ENCODE peak calls at places on chromosomes 13 and 19, in seven cellular contexts. G is CD4-positive, alpha-beta T cell; P is MCF 10A; S is left lung; E is thoracic aorta; C is right atrium auricular region; O is lower leg skin. D is an unnamed sample.
A peak's percentile ranks its signal among the peaks of the same experiment; 100 is the strongest.

GRCh38 chr13:111502957-111503356 is 182.5 kb downstream of the TEX29 start:
- DNase-seq in G (no peak), P (no peak), S (no peak), E (no peak), C (no peak), O (no peak), D (no peak)

GRCh38 chr13:23516190-23516589 is 54.0 kb upstream of the TNFRSF19 start:
- DNase-seq in G (no peak), P (no peak), S (no peak), E (no peak), C (no peak), O (no peak), D (no peak)

GRCh38 chr13:40490086-40490723 is 176.2 kb downstream of the FOXO1 start:
- DNase-seq in G (peak; percentile 32), P (peak; percentile 47), S (no peak), E (no peak), C (no peak), O (peak; percentile 73), D (no peak)

GRCh38 chr19:57506163-57506562 is 6.4 kb downstream of the ZNF773 start:
- DNase-seq in G (no peak), P (no peak), S (no peak), E (no peak), C (no peak), O (no peak), D (no peak)

GRCh38 chr13:25771641-25772478 is 280.0 kb downstream of the SHISA2 start:
- DNase-seq in G (no peak), P (no peak), S (no peak), E (no peak), C (no peak), O (peak; percentile 26), D (no peak)

GRCh38 chr13:55345197-55345596 is 1795.5 kb upstream of the PRR20A start:
- DNase-seq in G (no peak), P (no peak), S (no peak), E (no peak), C (no peak), O (no peak), D (no peak)

GRCh38 chr19:39103151-39103550 is 19.0 kb downstream of the ACP7 start:
- DNase-seq in G (no peak), P (no peak), S (no peak), E (no peak), C (no peak), O (no peak), D (no peak)

GRCh38 chr19:49020342-49020741 is 3.5 kb upstream of the LHB start:
- DNase-seq in G (no peak), P (no peak), S (no peak), E (no peak), C (no peak), O (no peak), D (no peak)

GRCh38 chr19:58157045-58157728 is 6.6 kb upstream of the ZNF329 start:
- DNase-seq in G (no peak), P (no peak), S (no peak), E (no peak), C (no peak), O (peak; percentile 62), D (no peak)

GRCh38 chr13:40116008-40116407 is 460.5 kb downstream of the COG6 start:
- DNase-seq in G (no peak), P (peak; percentile 96), S (peak; percentile 45), E (no peak), C (peak; percentile 86), O (peak; percentile 91), D (no peak)

GRCh38 chr19:14113762-14114414 is 3.7 kb downstream of the PRKACA start:
- DNase-seq in G (peak; percentile 36), P (no peak), S (no peak), E (no peak), C (no peak), O (no peak), D (no peak)

GRCh38 chr13:101398191-101398590 is 18.1 kb downstream of the NALCN start:
- DNase-seq in G (no peak), P (no peak), S (no peak), E (no peak), C (no peak), O (no peak), D (no peak)

GRCh38 chr13:37617162-37617561 is 18.6 kb upstream of the POSTN start:
- DNase-seq in G (no peak), P (peak; percentile 41), S (no peak), E (no peak), C (no peak), O (no peak), D (no peak)

GRCh38 chr13:50731400-50731799 is 112.1 kb downstream of the DLEU7 start:
- DNase-seq in G (no peak), P (peak; percentile 86), S (no peak), E (no peak), C (no peak), O (no peak), D (no peak)

GRCh38 chr19:3253270-3253669 is 28.8 kb downstream of the CELF5 start:
- DNase-seq in G (no peak), P (no peak), S (no peak), E (no peak), C (no peak), O (no peak), D (no peak)

GRCh38 chr13:30338331-30338851 is 31.0 kb upstream of the KATNAL1 start:
- DNase-seq in G (no peak), P (peak; percentile 14), S (no peak), E (no peak), C (no peak), O (no peak), D (no peak)

GRCh38 chr13:36362251-36362650 is 16.1 kb upstream of the SPART start:
- DNase-seq in G (no peak), P (peak; percentile 80), S (no peak), E (no peak), C (no peak), O (no peak), D (no peak)

GRCh38 chr13:60583911-60584753 is 187.1 kb downstream of the TDRD3 start:
- DNase-seq in G (no peak), P (peak; percentile 86), S (peak; percentile 36), E (peak; percentile 5), C (no peak), O (peak; percentile 87), D (no peak)

GRCh38 chr19:1105217-1105872 is 1.6 kb downstream of the GPX4 start:
- DNase-seq in G (no peak), P (no peak), S (no peak), E (no peak), C (no peak), O (no peak), D (no peak)

GRCh38 chr19:1107655-1108261 is 4.0 kb downstream of the GPX4 start:
- DNase-seq in G (no peak), P (no peak), S (no peak), E (no peak), C (no peak), O (no peak), D (no peak)

GRCh38 chr19:1108291-1109031 is 4.7 kb downstream of the GPX4 start:
- DNase-seq in G (no peak), P (no peak), S (no peak), E (no peak), C (no peak), O (no peak), D (no peak)

GRCh38 chr19:1105873-1106840 is 2.4 kb downstream of the GPX4 start:
- DNase-seq in G (no peak), P (no peak), S (no peak), E (no peak), C (no peak), O (no peak), D (no peak)

DNA sequence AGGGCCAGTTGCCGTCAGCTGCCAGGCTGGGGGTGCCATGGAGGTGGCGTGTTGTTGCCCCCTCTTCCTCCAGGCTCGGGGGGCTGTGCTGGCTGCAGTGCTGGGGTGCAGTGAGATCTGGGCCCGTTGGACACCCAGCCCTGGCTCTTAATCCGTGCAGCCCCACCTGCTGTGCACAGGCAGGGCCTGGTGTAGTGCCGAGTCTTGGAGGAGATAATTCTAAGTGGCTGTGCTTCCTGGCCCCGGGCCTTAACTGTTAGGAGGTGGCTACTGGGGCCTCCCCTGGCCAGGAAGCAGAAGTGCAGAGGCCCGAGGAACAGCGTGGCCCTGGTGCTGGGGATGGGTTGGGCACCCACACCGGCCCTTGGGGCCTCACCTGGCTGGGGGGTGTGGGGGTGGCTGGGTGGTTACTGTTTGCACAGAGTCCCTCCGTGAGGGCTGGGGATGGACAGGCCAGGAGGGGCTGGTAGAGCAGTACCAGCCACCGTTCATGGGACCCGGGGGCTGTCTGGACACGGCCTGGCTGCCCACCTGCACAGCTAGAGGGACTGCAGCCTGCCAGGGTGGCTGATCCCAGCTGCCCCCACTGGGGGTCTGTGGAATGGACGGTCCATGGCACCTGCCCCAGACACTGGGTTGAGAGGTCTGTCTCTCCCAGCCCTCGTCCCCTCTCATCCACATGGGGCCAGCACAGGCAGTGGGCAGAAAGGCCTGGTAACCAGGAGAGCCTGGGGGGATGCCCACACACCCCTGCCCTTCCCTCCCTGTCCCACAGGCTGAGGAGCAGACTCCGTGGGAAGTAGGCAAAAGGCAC is 3.3 kb downstream of the GPX4 start:
- DNase-seq in G (no peak), P (peak; percentile 82), S (no peak), E (no peak), C (no peak), O (no peak), D (no peak)
- TF ChIP-seq CTCF in G (no peak), P (peak; percentile 34), S (no peak), E (no peak), C (no peak), O (no peak), D (no peak)

DNA sequence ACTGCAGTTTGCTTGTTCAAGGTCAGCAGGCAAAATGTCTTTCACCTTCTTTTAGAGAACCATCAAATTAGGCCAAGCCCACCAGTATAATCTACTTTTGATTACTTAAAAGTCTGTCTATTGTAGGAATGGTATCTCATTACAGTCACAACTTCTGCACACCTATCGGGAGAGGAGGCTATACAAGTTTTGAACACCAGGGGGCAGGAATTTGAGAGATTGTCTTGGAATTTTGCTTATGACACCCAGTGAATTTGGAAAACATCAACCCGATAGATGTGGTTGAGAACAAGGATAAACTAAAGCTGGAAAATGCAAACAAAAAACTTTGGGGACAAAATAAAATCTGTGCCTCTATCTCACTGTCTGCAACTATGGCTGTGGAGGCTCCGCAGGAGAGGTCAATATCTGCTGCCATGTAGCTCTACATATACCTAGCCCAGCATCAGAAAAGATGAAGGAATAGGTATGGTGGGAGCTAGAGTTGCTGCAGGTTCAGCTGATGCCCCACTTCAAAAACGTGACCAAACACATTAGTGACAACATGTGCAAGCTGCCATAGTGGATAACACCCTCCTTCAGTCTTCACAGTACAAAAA is 1299.2 kb upstream of the SPRY2 start:
- DNase-seq in G (no peak), P (peak; percentile 58), S (no peak), E (no peak), C (no peak), O (no peak), D (no peak)
- TF ChIP-seq CTCF in G (no peak), P (peak; percentile 56), S (peak; percentile 25), E (no peak), C (no peak), O (no peak), D (peak; percentile 66)

DNA sequence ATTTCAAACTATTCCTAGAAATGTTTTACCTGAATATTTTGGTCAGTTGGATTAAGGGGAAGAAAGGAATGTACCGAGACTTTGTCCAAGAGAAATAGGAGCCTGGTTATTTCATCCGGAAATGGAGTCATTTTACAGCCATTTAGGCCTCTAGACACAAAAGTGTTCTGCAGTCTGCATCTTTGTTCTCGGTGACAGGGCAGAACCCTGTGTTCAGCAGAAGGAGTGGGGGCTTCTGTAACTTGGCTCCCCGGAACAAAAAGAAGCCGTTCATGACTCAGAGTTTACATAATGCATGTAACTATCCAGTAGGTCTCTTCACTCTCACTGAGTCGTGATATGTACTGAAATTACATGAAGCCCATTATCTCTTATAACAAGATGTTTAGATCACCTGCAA is 21.6 kb upstream of the FNDC3A start:
- DNase-seq in G (no peak), P (peak; percentile 58), S (no peak), E (no peak), C (no peak), O (no peak), D (no peak)
- TF ChIP-seq CTCF in G (no peak), P (no peak), S (no peak), E (no peak), C (no peak), O (no peak), D (no peak)

GRCh38 chr19:52351512-52351911 is 15.5 kb downstream of the ZNF610 start:
- DNase-seq in G (no peak), P (no peak), S (no peak), E (no peak), C (no peak), O (no peak), D (no peak)
- TF ChIP-seq CTCF in G (no peak), P (no peak), S (no peak), E (no peak), C (no peak), O (no peak), D (no peak)

D was measured in mesothelial cell of epicardium.